ENCODE peak calls at places on chromosomes 1 and 21, in eight cellular contexts. Q, G, T, P, H, I, U and M are unnamed samples.

GRCh38 chr1:3584915-3585314 is 26.4 kb downstream of the MEGF6 start:
- DNase-seq in Q (no peak), P (no peak), G (no peak), I (no peak), H (no peak), T (no peak), U (no peak), M (no peak)

GRCh38 chr1:13871413-13871812 is 171.4 kb downstream of the PRDM2 start:
- DNase-seq in G (no peak), H (no peak), U (no peak), P (no peak), Q (no peak), T (no peak), I (no peak), M (no peak)

GRCh38 chr1:34984435-34985062 is 598 bp downstream of the TMEM35B start:
- DNase-seq in P (no peak), H (peak; percentile 33), G (peak; percentile 40), Q (no peak), I (no peak), U (peak; percentile 23), T (peak; percentile 55), M (no peak)

GRCh38 chr1:94324168-94324544 is 86.8 kb upstream of the ARHGAP29 start:
- DNase-seq in P (no peak), H (peak; percentile 30), I (no peak), U (no peak), G (no peak), T (no peak), Q (no peak), M (no peak)

GRCh38 chr1:183205196-183205781 is 19.2 kb downstream of the LAMC2 start:
- DNase-seq in T (no peak), H (peak; percentile 89), Q (peak; percentile 61), P (no peak), U (no peak), I (no peak), G (no peak), M (peak; percentile 88)

GRCh38 chr1:37393585-37394120 is 80.7 kb upstream of the ZC3H12A start:
- DNase-seq in I (no peak), H (no peak), T (no peak), G (no peak), U (no peak), Q (no peak), P (no peak), M (no peak)

GRCh38 chr21:19440792-19441494 is 1037.4 kb upstream of the TMPRSS15 start:
- DNase-seq in P (no peak), I (no peak), T (no peak), U (no peak), Q (no peak), H (no peak), G (no peak), M (no peak)

GRCh38 chr1:20008391-20008841 is 29.0 kb upstream of the PLA2G2A start:
- DNase-seq in U (no peak), P (no peak), H (no peak), G (no peak), I (no peak), Q (peak; percentile 4), T (no peak), M (no peak)

GRCh38 chr1:3483801-3484444 is 29.5 kb downstream of the ARHGEF16 start:
- DNase-seq in H (no peak), P (no peak), T (no peak), Q (no peak), G (no peak), I (no peak), U (no peak), M (no peak)